ENCODE peak calls at places on chromosomes 11 and 22, in seven cellular contexts. B is ACHN; W is activated naive CD8-positive, alpha-beta T cell treated with anti-CD3 and anti-CD28 coated beads, Interleukin-2, amount 50 U/mL, for 24 hours; S is ecto neural progenitor cell; G is caudate nucleus; V is A172; Z is NAMALWA. X is an unnamed sample.

GRCh38 chr11:87030458-87031054 is 7.2 kb upstream of the TMEM135 start:
- DNase-seq in G (no peak), V (peak; percentile 5), W (no peak), Z (no peak), S (no peak), B (no peak), X (no peak)

GRCh38 chr22:23137905-23138520 is 3.8 kb downstream of the RSPH14 start:
- DNase-seq in W (peak; percentile 39), V (peak; percentile 12), Z (peak; percentile 89), G (no peak), B (no peak), S (no peak), X (no peak)

GRCh38 chr22:33848251-33848650 is 72.0 kb downstream of the LARGE1 start:
- DNase-seq in Z (no peak), G (no peak), W (no peak), S (no peak), V (peak; percentile 42), B (no peak), X (no peak)

GRCh38 chr22:32411388-32411787 is 659 bp downstream of the RTCB start:
- DNase-seq in S (no peak), W (no peak), G (no peak), B (peak; percentile 45), Z (peak; percentile 20), V (peak; percentile 9), X (no peak)

GRCh38 chr11:47186076-47186936 is at the start of gene PACSIN3:
- DNase-seq in Z (no peak), V (no peak), G (no peak), S (peak; percentile 80), B (peak; percentile 57), W (peak; percentile 61), X (peak; percentile 58)

GRCh38 chr11:30245621-30246020 is 14.8 kb downstream of the FSHB start:
- DNase-seq in S (no peak), B (no peak), G (no peak), W (no peak), Z (no peak), V (peak; percentile 70), X (no peak)

GRCh38 chr11:15268598-15268997 is 153.9 kb downstream of the INSC start:
- DNase-seq in Z (no peak), B (no peak), V (no peak), S (no peak), G (no peak), W (no peak), X (no peak)

GRCh38 chr22:21629262-21630149 is at the start of gene YDJC:
- DNase-seq in B (peak; percentile 90), V (peak; percentile 42), S (peak; percentile 96), G (peak; percentile 83), Z (peak; percentile 97), W (peak; percentile 98), X (peak; percentile 94)

GRCh38 chr22:31272522-31273446 is 19.5 kb downstream of the PIK3IP1 start:
- DNase-seq in G (peak; percentile 44), Z (peak; percentile 75), V (peak; percentile 38), B (peak; percentile 71), S (peak; percentile 72), W (peak; percentile 42), X (peak; percentile 75)

GRCh38 chr11:20762112-20762511 is 92.7 kb downstream of the NELL1 start:
- DNase-seq in Z (no peak), W (no peak), S (no peak), G (no peak), V (no peak), B (no peak), X (no peak)

GRCh38 chr11:74388678-74389327 is 9.4 kb downstream of the PGM2L1 start:
- DNase-seq in V (peak; percentile 66), G (peak; percentile 48), Z (peak; percentile 84), B (peak; percentile 39), W (peak; percentile 68), S (no peak), X (peak; percentile 50)

GRCh38 chr11:86341382-86341781 is 33.3 kb upstream of the CCDC81 start:
- DNase-seq in B (no peak), Z (no peak), V (no peak), S (no peak), W (no peak), G (no peak), X (no peak)

GRCh38 chr11:118605116-118605867 is 2.1 kb upstream of the PHLDB1 start:
- DNase-seq in B (no peak), V (no peak), S (no peak), W (no peak), Z (no peak), G (peak; percentile 77), X (no peak)

GRCh38 chr11:61834278-61835004 is 6.3 kb downstream of the FADS2 start:
- DNase-seq in W (peak; percentile 61), S (no peak), B (no peak), G (no peak), Z (peak; percentile 89), V (peak; percentile 68), X (peak; percentile 90)

GRCh38 chr22:22995166-22995565 is 75.2 kb upstream of the GNAZ start:
- DNase-seq in V (no peak), G (no peak), B (no peak), W (no peak), Z (peak; percentile 46), S (no peak), X (no peak)

GRCh38 chr11:103279821-103280220 is 170.6 kb downstream of the DYNC2H1 start:
- DNase-seq in Z (no peak), V (no peak), B (no peak), S (no peak), W (no peak), G (no peak), X (no peak)

GRCh38 chr11:58060939-58061672 is 30.4 kb downstream of the OR6Q1 start:
- DNase-seq in Z (no peak), V (no peak), S (no peak), G (no peak), B (peak; percentile 60), W (no peak), X (peak; percentile 46)

GRCh38 chr11:35029979-35030378 is 109.0 kb upstream of the CD44 start:
- DNase-seq in W (no peak), B (peak; percentile 14), Z (no peak), S (no peak), V (peak; percentile 89), G (no peak), X (no peak)

GRCh38 chr11:18010271-18010670 is 2.6 kb downstream of the SERGEF start:
- DNase-seq in V (no peak), S (no peak), G (no peak), Z (peak; percentile 32), W (no peak), B (no peak), X (no peak)

GRCh38 chr22:31676700-31677099 is 14.7 kb upstream of the PISD start:
- DNase-seq in S (peak; percentile 89), B (peak; percentile 63), Z (peak; percentile 91), G (peak; percentile 86), V (no peak), W (peak; percentile 92), X (peak; percentile 98)

GRCh38 chr11:112558691-112559090 is 298.0 kb upstream of the PLET1 start:
- DNase-seq in G (no peak), Z (no peak), B (no peak), V (no peak), S (no peak), W (no peak), X (no peak)

GRCh38 chr11:128310676-128311445 is 276.5 kb downstream of the ETS1 start:
- DNase-seq in B (no peak), Z (no peak), W (no peak), S (no peak), G (no peak), V (no peak), X (no peak)

GRCh38 chr22:49962751-49963646 is 2.4 kb downstream of the PIM3 start:
- DNase-seq in B (no peak), G (no peak), W (no peak), Z (no peak), S (peak; percentile 52), V (no peak), X (peak; percentile 26)

GRCh38 chr11:10973416-10973815 is 115.6 kb upstream of the ZBED5 start:
- DNase-seq in V (no peak), Z (no peak), B (no peak), S (no peak), W (no peak), G (no peak), X (no peak)

GRCh38 chr11:70210051-70210501 is 7.0 kb downstream of the FADD start:
- DNase-seq in B (no peak), W (no peak), V (peak; percentile 58), G (no peak), S (no peak), Z (no peak), X (no peak)

GRCh38 chr11:121024989-121025388 is 1.1 kb downstream of the TBCEL start:
- DNase-seq in V (no peak), W (no peak), S (no peak), B (peak; percentile 2), G (no peak), Z (peak; percentile 41), X (no peak)

GRCh38 chr11:123562166-123562565 is 92.3 kb downstream of the SCN3B start:
- DNase-seq in V (no peak), Z (no peak), B (no peak), W (no peak), S (no peak), G (no peak), X (no peak)

GRCh38 chr22:33796494-33796893 is 123.8 kb downstream of the LARGE1 start:
- DNase-seq in G (no peak), W (no peak), B (no peak), V (no peak), S (no peak), Z (no peak), X (no peak)

GRCh38 chr11:64447717-64448598 is 89.0 kb downstream of the RPS6KA4 start:
- DNase-seq in V (peak; percentile 13), W (no peak), S (no peak), B (no peak), Z (peak; percentile 78), G (peak; percentile 16), X (peak; percentile 8)

GRCh38 chr11:78231962-78232459 is 43.3 kb downstream of the USP35 start:
- DNase-seq in S (no peak), Z (no peak), V (peak; percentile 84), W (no peak), G (no peak), B (no peak), X (no peak)

GRCh38 chr22:40396882-40397281 is 26.5 kb downstream of the SGSM3 start:
- DNase-seq in B (no peak), S (no peak), Z (no peak), G (no peak), W (no peak), V (peak; percentile 18), X (peak; percentile 68)

GRCh38 chr11:17978553-17979287 is 34.1 kb downstream of the SERGEF start:
- DNase-seq in W (peak; percentile 21), V (peak; percentile 42), S (peak; percentile 76), G (peak; percentile 52), B (peak; percentile 39), Z (peak; percentile 63), X (peak; percentile 75)

GRCh38 chr11:38543951-38544350 is 1945.9 kb upstream of the RAG2 start:
- DNase-seq in W (no peak), S (no peak), G (no peak), Z (no peak), V (no peak), B (no peak), X (no peak)

GRCh38 chr11:126113963-126114362 is 51.3 kb upstream of the CDON start:
- DNase-seq in W (no peak), V (no peak), S (no peak), Z (no peak), G (no peak), B (no peak), X (no peak)

X was measured in H9.